ENCODE peak calls at places on chromosome 19, in five cellular contexts. U, B, P, K and A are unnamed samples.

GRCh38 chr19:15265214-15265613 is 33.0 kb upstream of the EPHX3 start:
- DNase-seq in U (no peak), B (no peak), P (no peak), K (no peak), A (no peak)

GRCh38 chr19:27754700-27755099 is 1458.3 kb downstream of the UQCRFS1 start:
- DNase-seq in U (no peak), B (no peak), P (no peak), K (peak; percentile 2), A (no peak)

GRCh38 chr19:35349614-35350521 is 2.2 kb downstream of the FFAR1 start:
- DNase-seq in U (no peak), B (peak; percentile 40), P (peak; percentile 50), K (peak; percentile 57), A (peak; percentile 82)

GRCh38 chr19:38304866-38305429 is 897 bp downstream of the C19orf33 start:
- DNase-seq in U (peak; percentile 72), B (no peak), P (no peak), K (no peak), A (peak; percentile 86)

GRCh38 chr19:56608274-56608964 is 13.3 kb downstream of the ZNF71 start:
- DNase-seq in U (no peak), B (no peak), P (no peak), K (no peak), A (no peak)

GRCh38 chr19:18899624-18900560 is 3.9 kb upstream of the CERS1 start:
- DNase-seq in U (no peak), B (peak; percentile 55), P (no peak), K (no peak), A (peak; percentile 53)

GRCh38 chr19:56840452-56841193 is at the start of the genes PEG3 and ZIM2:
- DNase-seq in U (no peak), B (peak; percentile 77), P (no peak), K (peak; percentile 93), A (no peak)

GRCh38 chr19:56105090-56105701 is 15.9 kb downstream of the ZNF787 start:
- DNase-seq in U (peak; percentile 93), B (peak; percentile 79), P (peak; percentile 93), K (peak; percentile 95), A (peak; percentile 92)

GRCh38 chr19:11848594-11849263 is at the start of gene ZNF439:
- DNase-seq in U (peak; percentile 92), B (peak; percentile 90), P (peak; percentile 98), K (peak; percentile 92), A (peak; percentile 96)

GRCh38 chr19:46862974-46863632 is 2.3 kb downstream of the ARHGAP35 start:
- DNase-seq in U (no peak), B (peak; percentile 40), P (no peak), K (peak; percentile 40), A (no peak)

GRCh38 chr19:14430712-14431111 is 2.4 kb upstream of the PKN1 start:
- DNase-seq in U (no peak), B (no peak), P (no peak), K (no peak), A (no peak)

GRCh38 chr19:48755787-48756674 is 707 bp downstream of the FGF21 start:
- DNase-seq in U (no peak), B (no peak), P (no peak), K (no peak), A (no peak)

GRCh38 chr19:3024870-3025515 is 4.1 kb downstream of the TLE2 start:
- DNase-seq in U (no peak), B (no peak), P (no peak), K (no peak), A (no peak)

GRCh38 chr19:19662344-19662743 is 1.1 kb downstream of the ATP13A1 start:
- DNase-seq in U (no peak), B (no peak), P (no peak), K (peak; percentile 52), A (no peak)

GRCh38 chr19:31071157-31071855 is 277.9 kb downstream of the TSHZ3 start:
- DNase-seq in U (no peak), B (no peak), P (no peak), K (no peak), A (no peak)

DNA sequence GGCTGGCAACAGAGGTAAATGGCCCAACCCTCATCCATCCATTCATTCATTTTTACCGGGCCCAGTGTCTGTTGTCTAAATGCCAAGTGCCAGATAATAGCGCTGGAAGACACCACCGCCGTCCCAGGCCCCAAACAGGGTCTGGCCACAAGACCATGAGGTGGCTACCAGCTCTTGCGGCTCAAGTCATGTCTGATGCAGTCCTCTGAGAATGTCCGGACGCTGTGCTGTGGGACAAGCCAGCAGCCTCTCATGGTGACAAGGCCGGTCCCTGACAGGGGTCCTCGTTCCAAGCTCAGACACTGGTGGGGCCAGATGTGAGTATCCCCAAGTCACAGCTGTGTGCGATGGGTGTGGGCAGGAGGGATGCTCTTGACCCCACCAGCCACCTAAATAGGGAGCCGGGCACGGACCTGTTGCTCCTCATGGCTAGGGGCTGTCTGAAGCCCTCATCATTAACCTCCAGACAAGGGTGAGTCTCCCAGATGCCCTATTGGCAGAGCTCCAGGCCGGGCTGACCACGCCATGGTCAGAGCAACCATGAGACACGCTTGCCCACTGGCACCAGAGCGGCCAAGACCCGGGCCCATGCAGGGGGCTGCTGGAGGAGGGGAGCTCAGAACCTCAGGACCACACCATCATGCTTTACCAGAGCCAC is 58.4 kb downstream of the MLLT1 start:
- DNase-seq in U (no peak), B (no peak), P (no peak), K (no peak), A (peak; percentile 71)
- H3K4me1 ChIP-seq in U (no peaks in the 10 kb centered on the region), B (peaks cover 61% of the 10 kb centered on the region), P (peaks cover 60% of the 10 kb centered on the region), K (peaks cover 39% of the 10 kb centered on the region), A (peaks cover 77% of the 10 kb centered on the region)

GRCh38 chr19:41364546-41365391 is 820 bp upstream of the B9D2 start:
- DNase-seq in U (no peak), B (no peak), P (no peak), K (no peak), A (no peak)
- TF ChIP-seq POLR2AphosphoS5 in U (no peak), B (no peak), P (no peak), K (no peak), A (no peak)

DNA sequence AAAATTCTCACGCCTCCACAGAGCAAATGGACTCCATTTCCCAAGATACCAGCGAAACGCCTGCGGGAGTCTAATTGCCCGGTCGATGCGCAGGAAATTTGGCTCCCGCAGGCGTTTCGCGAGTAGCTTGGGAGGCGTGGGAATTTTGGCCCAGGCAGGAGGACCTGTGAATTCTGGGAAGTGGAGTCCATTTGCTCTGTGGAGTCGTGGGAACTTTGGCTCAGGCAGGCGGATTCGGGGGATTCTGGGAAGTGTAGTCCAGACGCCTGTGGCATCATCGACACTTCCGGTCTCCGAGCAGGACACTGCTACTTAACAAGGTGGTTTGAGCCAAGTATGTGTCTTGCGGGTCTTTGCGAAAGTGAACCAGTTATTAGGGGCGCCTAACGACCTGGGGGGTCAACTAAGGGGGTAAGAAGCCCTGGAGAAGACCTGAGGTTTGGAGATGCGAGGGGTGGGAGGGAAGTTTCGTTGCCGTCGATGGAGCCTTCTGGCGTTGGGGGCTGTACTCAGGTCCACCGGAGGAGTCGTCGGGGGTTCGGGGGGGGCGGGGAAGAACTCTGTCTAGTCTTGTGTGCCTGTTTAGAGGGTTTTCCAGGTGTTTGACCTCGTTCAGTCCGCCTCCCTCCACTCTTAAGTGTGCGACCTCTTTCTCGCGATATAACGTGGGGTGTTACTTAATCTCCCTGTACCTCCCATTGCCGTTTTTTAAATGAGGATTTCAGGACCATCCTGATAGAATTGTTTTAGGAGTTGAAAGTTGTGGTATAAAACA is at the start of gene ZNF155:
- DNase-seq in U (peak; percentile 94), B (peak; percentile 95), P (peak; percentile 98), K (peak; percentile 97), A (peak; percentile 91)
- H3K4me1 ChIP-seq in U (no peaks in the 10 kb centered on the region), B (peaks cover 9% of the 10 kb centered on the region), P (peaks cover 4% of the 10 kb centered on the region), K (peaks cover 16% of the 10 kb centered on the region), A (peaks cover 26% of the 10 kb centered on the region)

GRCh38 chr19:1841209-1841924 is 6.9 kb downstream of the REXO1 start:
- DNase-seq in U (no peak), B (no peak), P (no peak), K (no peak), A (no peak)
- TF ChIP-seq POLR2AphosphoS5 in U (no peak), B (no peak), P (no peak), K (no peak), A (no peak)

GRCh38 chr19:5085566-5085965 is 116.7 kb downstream of the KDM4B start:
- DNase-seq in U (no peak), B (no peak), P (no peak), K (no peak), A (no peak)
- H3K4me1 ChIP-seq in U (peaks cover 4% of the 10 kb centered on the region), B (peaks cover 12% of the 10 kb centered on the region), P (peaks cover 1% of the 10 kb centered on the region), K (peaks cover 9% of the 10 kb centered on the region), A (no peaks in the 10 kb centered on the region)

GRCh38 chr19:34253711-34254551 is 423 bp upstream of the GARRE1 start:
- DNase-seq in U (no peak), B (peak; percentile 90), P (no peak), K (peak; percentile 91), A (peak; percentile 98)
- TF ChIP-seq POLR2AphosphoS5 in U (peak; percentile 93), B (no peak), P (peak; percentile 95), K (peak; percentile 95), A (peak; percentile 96)